ENCODE peak calls at places on chromosome X, in seven cellular contexts. B is mesenchymal stem cell, Y is neuronal stem cell, O is H9, Q is IMR-90, L is mesendoderm, K is H1. V is an unnamed sample.

GRCh38 chrX:20547649-20548051 is 280.9 kb upstream of the RPS6KA3 start:
- DNase-seq in Q (peak; percentile 68), L (no peak), B (peak; percentile 59), K (no peak), Y (no peak), O (no peak), V (no peak)

GRCh38 chrX:3706481-3706880 is 7.0 kb downstream of the PRKX start:
- DNase-seq in L (no peak), Y (no peak), O (no peak), Q (no peak), B (no peak), K (no peak), V (no peak)

GRCh38 chrX:130118396-130118795 is 8.1 kb upstream of the ELF4 start:
- DNase-seq in O (no peak), Y (no peak), B (peak; percentile 62), L (no peak), Q (peak; percentile 81), K (no peak), V (peak; percentile 81)

GRCh38 chrX:112473654-112474053 is 206.1 kb downstream of the LHFPL1 start:
- DNase-seq in B (no peak), Y (no peak), K (no peak), L (peak; percentile 14), Q (no peak), O (peak; percentile 36), V (no peak)

GRCh38 chrX:2463973-2464676 is 36.7 kb downstream of the DHRSX start:
- DNase-seq in L (peak; percentile 78), B (no peak), Y (no peak), O (peak; percentile 62), K (no peak), Q (no peak), V (peak; percentile 42)

GRCh38 chrX:85573801-85574200 is 194.3 kb upstream of the POF1B start:
- DNase-seq in B (no peak), Y (no peak), Q (no peak), L (no peak), O (no peak), K (no peak), V (no peak)

GRCh38 chrX:136183917-136184316 is 36.6 kb downstream of the FHL1 start:
- DNase-seq in Q (no peak), K (no peak), B (no peak), Y (no peak), L (no peak), O (no peak), V (no peak)

GRCh38 chrX:40864972-40865371 is 129.6 kb upstream of the MED14 start:
- DNase-seq in K (no peak), B (no peak), Q (peak; percentile 89), L (no peak), Y (no peak), O (no peak), V (no peak)

GRCh38 chrX:143240658-143241057 is 214.9 kb downstream of the SPANXN4 start:
- DNase-seq in Y (no peak), L (peak; percentile 9), Q (no peak), O (no peak), B (no peak), K (no peak), V (peak; percentile 12)

GRCh38 chrX:43861750-43862149 is 20.5 kb downstream of the MAOB start:
- DNase-seq in Q (no peak), B (no peak), L (no peak), K (no peak), O (no peak), Y (no peak), V (no peak)

GRCh38 chrX:9885150-9885549 is 82.0 kb upstream of the CLDN34 start:
- DNase-seq in K (no peak), B (peak; percentile 64), O (peak; percentile 69), L (peak; percentile 73), Q (peak; percentile 71), Y (no peak), V (peak; percentile 69)

GRCh38 chrX:70434914-70435586 is 9.6 kb upstream of the DLG3 start:
- DNase-seq in L (peak; percentile 10), K (no peak), Q (peak; percentile 48), Y (no peak), B (peak; percentile 75), O (no peak), V (no peak)

GRCh38 chrX:38431525-38431924 is 79.1 kb downstream of the OTC start:
- DNase-seq in Q (no peak), O (no peak), Y (no peak), B (no peak), L (no peak), K (no peak), V (no peak)

GRCh38 chrX:24169211-24169610 is 19.7 kb downstream of the ZFX start:
- DNase-seq in O (no peak), Y (no peak), K (no peak), B (no peak), Q (no peak), L (no peak), V (no peak)

GRCh38 chrX:52359614-52360232 is 9.1 kb upstream of the XAGE2 start:
- DNase-seq in B (no peak), K (no peak), L (no peak), Y (no peak), Q (no peak), O (no peak), V (no peak)

GRCh38 chrX:119325456-119325855 is 73.7 kb upstream of the SLC25A43 start:
- DNase-seq in Q (no peak), Y (no peak), B (no peak), L (peak; percentile 39), K (no peak), O (no peak), V (peak; percentile 39)
- H3K18ac ChIP-seq in Q (no peak overlapping the region), Y (no peak overlapping the region), B (no peak overlapping the region), L (no peak overlapping the region), K (peak overlapping the region; percentile 24), O (no peak overlapping the region), V (no peak overlapping the region)

DNA sequence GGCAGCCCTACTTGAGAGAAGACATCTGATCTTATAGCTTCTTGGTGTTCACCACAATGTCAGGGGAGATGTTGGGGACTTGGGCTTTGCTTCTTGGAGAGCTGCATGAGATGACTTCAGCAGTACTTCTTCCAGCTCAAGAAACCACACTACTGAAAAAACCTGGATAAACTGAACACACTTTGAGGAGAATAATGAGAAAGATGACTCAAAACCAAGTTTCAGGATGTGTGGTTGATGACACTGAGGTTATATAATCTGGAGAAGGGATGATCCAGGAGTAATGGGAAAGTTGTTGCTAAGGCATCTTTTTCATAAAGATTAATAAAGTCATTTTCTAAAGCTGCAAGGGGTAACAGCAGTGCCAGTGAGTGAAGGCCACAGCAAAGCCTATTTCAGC is 58.4 kb upstream of the PNPLA4 start:
- DNase-seq in Y (no peak), B (no peak), L (no peak), Q (peak; percentile 30), K (no peak), O (no peak), V (no peak)
- H3K18ac ChIP-seq in Y (no peak overlapping the region), B (no peak overlapping the region), L (no peak overlapping the region), Q (no peak overlapping the region), K (no peak overlapping the region), O (no peak overlapping the region), V (no peak overlapping the region)

DNA sequence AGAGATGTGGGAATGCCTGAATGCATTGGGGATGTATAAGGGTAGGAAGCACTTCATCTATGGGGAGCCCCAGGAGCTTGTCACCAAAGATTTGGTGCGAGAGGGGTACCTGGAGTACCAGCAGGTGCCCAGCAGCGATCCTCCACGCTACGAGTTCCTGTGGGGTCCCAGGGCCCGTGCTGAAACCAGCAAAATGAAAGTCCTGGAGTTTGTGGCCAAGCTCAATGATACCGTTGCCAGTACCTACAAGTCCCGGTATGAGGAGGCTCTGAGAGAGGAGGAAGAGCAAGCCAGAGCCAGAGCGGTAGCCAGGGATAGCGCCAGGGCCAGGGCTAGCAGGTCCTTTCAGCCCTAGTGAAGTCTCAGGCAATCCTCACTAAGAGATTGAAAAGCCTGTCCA is 3.8 kb downstream of the MAGEB17 start:
- DNase-seq in O (peak; percentile 58), K (no peak), Y (no peak), B (no peak), Q (no peak), L (no peak), V (no peak)
- H3K18ac ChIP-seq in O (no peak overlapping the region), K (no peak overlapping the region), Y (no peak overlapping the region), B (no peak overlapping the region), Q (no peak overlapping the region), L (no peak overlapping the region), V (no peak overlapping the region)

GRCh38 chrX:72132456-72132855 is 741 bp upstream of the RTL5 start:
- DNase-seq in Q (no peak), O (no peak), B (no peak), L (no peak), K (no peak), Y (no peak), V (no peak)
- H3K18ac ChIP-seq in Q (no peak overlapping the region), O (no peak overlapping the region), B (no peak overlapping the region), L (no peak overlapping the region), K (no peak overlapping the region), Y (peak overlapping the region; percentile 76), V (no peak overlapping the region)

DNA sequence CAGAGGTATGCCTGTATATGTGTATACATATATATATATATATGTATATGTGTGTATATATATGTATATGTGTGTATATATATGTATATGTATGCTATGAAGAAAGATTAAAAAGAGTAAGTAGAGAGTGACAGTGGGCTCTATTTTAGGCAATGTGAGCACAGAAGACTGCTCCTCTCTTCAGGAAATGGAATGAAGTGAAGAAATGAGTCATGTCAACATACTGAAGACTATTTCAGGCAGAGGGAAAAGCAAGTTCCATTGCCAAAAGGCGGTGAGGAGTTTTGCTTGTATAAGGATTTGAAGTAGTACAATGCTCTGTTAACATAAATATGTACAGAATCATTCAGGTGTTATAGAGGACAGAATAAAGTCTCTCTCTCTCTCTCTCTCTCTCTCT is 773.2 kb upstream of the FTHL17 start:
- DNase-seq in O (no peak), K (no peak), Q (no peak), B (no peak), L (no peak), Y (no peak), V (no peak)
- H3K18ac ChIP-seq in O (no peak overlapping the region), K (no peak overlapping the region), Q (no peak overlapping the region), B (no peak overlapping the region), L (no peak overlapping the region), Y (no peak overlapping the region), V (no peak overlapping the region)

GRCh38 chrX:73563740-73564073 is 710 bp downstream of the CHIC1 start:
- DNase-seq in L (no peak), Q (no peak), Y (no peak), B (peak; percentile 16), K (no peak), O (no peak), V (no peak)

GRCh38 chrX:73562458-73562857 is 539 bp upstream of the CHIC1 start:
- DNase-seq in L (peak; percentile 1), B (no peak), O (no peak), Y (no peak), K (no peak), Q (no peak), V (no peak)

GRCh38 chrX:73556159-73556558 is 6.8 kb upstream of the CHIC1 start:
- DNase-seq in K (no peak), B (no peak), Y (no peak), O (no peak), L (peak; percentile 2), Q (no peak), V (no peak)

GRCh38 chrX:73562986-73563739 is at the start of gene CHIC1:
- DNase-seq in K (peak; percentile 36), B (peak; percentile 69), Y (peak; percentile 66), O (peak; percentile 85), L (peak; percentile 91), Q (peak; percentile 66), V (no peak)

DNA sequence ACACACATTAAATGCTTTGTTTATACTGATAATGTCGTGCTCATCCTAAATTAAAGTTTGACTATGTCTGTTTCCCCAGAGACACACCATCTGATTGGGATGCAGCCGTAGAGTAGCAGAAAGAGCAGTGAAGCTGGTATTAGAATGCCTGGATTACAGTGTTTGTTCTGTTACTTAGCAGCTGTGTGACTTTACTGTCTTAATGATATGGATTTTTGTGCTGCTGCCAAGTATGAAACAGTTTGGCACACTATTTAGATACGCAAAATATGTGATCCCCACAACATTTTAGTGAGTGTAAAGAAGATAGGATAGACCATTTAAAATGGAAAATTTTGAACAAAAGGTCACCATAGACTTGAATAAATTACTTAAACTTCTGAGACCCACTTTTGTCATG is 1.2 kb upstream of the CHIC1 start:
- DNase-seq in B (no peak), K (no peak), L (no peak), Y (no peak), Q (peak; percentile 37), O (no peak), V (no peak)
- H3K18ac ChIP-seq in B (no peak overlapping the region), K (no peak overlapping the region), L (no peak overlapping the region), Y (no peak overlapping the region), Q (no peak overlapping the region), O (no peak overlapping the region), V (no peak overlapping the region)